ENCODE peak calls at places on chromosomes 5 and 9, in five cellular contexts. One of them, this sample, is unnamed.
A peak's percentile ranks its signal among the peaks of the same experiment; 100 is the strongest.

GRCh38 chr5:31182146-31182545 is 11.3 kb upstream of the CDH6 start:
- DNase-seq in SK-N-SH: no peak
- DNase-seq in HepG2: no peak
- DNase-seq in T47D: no peak
- DNase-seq in H1: no peak
- DNase-seq in this sample: no peak

GRCh38 chr9:120571443-120572257 is 8.3 kb downstream of the CDK5RAP2 start:
- DNase-seq in SK-N-SH: peak; percentile 36
- DNase-seq in HepG2: peak; percentile 99
- DNase-seq in T47D: peak; percentile 67
- DNase-seq in H1: no peak
- DNase-seq in this sample: no peak

GRCh38 chr9:967436-967835 is 9.0 kb upstream of the DMRT3 start:
- DNase-seq in T47D: peak; percentile 46
- DNase-seq in HepG2: no peak
- DNase-seq in H1: no peak
- DNase-seq in SK-N-SH: no peak
- DNase-seq in this sample: no peak

GRCh38 chr9:114226289-114227055 is 71.1 kb downstream of the COL27A1 start:
- DNase-seq in HepG2: no peak
- DNase-seq in H1: no peak
- DNase-seq in SK-N-SH: no peak
- DNase-seq in T47D: no peak
- DNase-seq in this sample: no peak

GRCh38 chr5:175872287-175873089 is 1.1 kb downstream of the CPLX2 start:
- DNase-seq in SK-N-SH: peak; percentile 88
- DNase-seq in T47D: no peak
- DNase-seq in HepG2: peak; percentile 50
- DNase-seq in H1: peak; percentile 69
- DNase-seq in this sample: no peak

GRCh38 chr9:129282308-129283211 is 104.5 kb upstream of the IER5L start:
- DNase-seq in H1: peak; percentile 57
- DNase-seq in SK-N-SH: no peak
- DNase-seq in HepG2: peak; percentile 41
- DNase-seq in T47D: peak; percentile 61
- DNase-seq in this sample: no peak

GRCh38 chr9:91188719-91189590 is 172.8 kb downstream of the AUH start:
- DNase-seq in SK-N-SH: no peak
- DNase-seq in T47D: no peak
- DNase-seq in HepG2: no peak
- DNase-seq in H1: peak; percentile 16
- DNase-seq in this sample: no peak

GRCh38 chr9:117094493-117094892 is 320.4 kb downstream of the ASTN2 start:
- DNase-seq in HepG2: no peak
- DNase-seq in H1: no peak
- DNase-seq in T47D: no peak
- DNase-seq in SK-N-SH: no peak
- DNase-seq in this sample: no peak

GRCh38 chr5:68862560-68862959 is 231.3 kb upstream of the SLC30A5 start:
- DNase-seq in HepG2: no peak
- DNase-seq in T47D: no peak
- DNase-seq in SK-N-SH: no peak
- DNase-seq in H1: no peak
- DNase-seq in this sample: no peak

GRCh38 chr5:177362102-177362868 is 4.6 kb downstream of the RGS14 start:
- DNase-seq in T47D: no peak
- DNase-seq in H1: no peak
- DNase-seq in HepG2: no peak
- DNase-seq in SK-N-SH: no peak
- DNase-seq in this sample: no peak

DNA sequence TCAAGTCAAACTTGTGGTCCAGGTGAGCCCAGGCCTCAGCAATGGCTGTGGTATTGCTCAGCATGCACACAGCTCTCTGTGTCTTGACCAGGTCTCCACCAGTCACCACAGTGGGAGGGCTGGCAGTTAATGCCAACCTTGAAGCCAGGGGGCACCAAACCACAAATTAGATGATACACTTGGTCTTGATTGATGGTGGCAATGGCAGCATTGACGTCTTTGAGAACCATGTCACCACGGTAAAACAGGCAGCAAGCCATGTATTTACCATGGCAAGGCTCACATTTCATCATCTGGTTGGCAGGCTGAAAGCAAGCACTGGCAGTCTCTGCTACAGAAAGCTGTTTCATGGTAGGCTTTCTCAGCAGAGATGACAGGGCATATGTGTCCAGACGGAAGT is 40.0 kb downstream of the NIM1K start:
- DNase-seq in H1: peak; percentile 52
- DNase-seq in T47D: no peak
- DNase-seq in HepG2: no peak
- DNase-seq in SK-N-SH: peak; percentile 17
- DNase-seq in this sample: peak; percentile 27
- TF ChIP-seq JUND in H1: no peak
- TF ChIP-seq JUND in T47D: no peak
- TF ChIP-seq JUND in HepG2: no peak
- TF ChIP-seq JUND in SK-N-SH: no peak
- TF ChIP-seq JUND in this sample: no peak

DNA sequence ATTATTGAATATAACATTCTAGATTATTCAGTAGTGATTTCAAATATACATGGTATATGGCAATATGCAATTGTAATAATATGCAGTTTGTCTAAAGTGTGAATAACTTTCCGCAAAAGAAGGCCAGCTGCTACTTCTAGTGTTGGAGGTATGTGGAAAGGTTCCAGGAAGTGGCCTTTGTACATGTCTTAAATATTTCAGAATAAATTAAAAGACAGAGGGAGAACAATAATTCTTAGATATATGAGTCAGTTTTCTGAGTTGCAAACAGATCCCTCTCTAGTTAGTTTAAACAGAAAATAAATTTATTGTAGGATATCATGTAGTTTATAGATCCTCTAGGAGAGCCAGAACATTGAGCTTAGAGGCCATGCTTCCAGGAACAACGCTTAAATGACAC is 210.8 kb upstream of the ELL2 start:
- DNase-seq in T47D: no peak
- DNase-seq in H1: no peak
- DNase-seq in HepG2: no peak
- DNase-seq in SK-N-SH: no peak
- DNase-seq in this sample: no peak
- TF ChIP-seq JUND in T47D: no peak
- TF ChIP-seq JUND in H1: no peak
- TF ChIP-seq JUND in HepG2: no peak
- TF ChIP-seq JUND in SK-N-SH: peak; percentile 62
- TF ChIP-seq JUND in this sample: no peak

DNA sequence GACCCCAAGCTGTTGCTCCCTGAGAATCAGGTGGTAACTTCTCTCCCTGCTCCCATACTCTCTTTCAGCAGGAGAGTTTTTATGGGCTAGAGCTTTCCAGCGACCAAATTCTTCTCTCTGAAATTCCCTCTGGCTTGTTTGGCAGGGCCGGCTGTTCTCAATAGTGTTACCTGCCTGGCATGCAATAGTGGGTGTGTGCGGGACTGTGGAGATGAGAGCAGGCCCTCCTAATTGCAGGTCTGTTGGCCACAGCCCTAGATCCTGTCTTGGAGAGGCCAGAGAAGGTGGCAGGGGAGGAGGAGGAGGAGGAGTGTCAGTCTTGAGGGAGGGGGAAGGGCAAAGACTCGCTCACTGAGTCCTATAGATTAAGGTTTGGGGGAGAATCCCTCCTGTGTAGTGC is 29.5 kb downstream of the AQP7 start:
- DNase-seq in H1: no peak
- DNase-seq in T47D: peak; percentile 4
- DNase-seq in SK-N-SH: no peak
- DNase-seq in HepG2: no peak
- DNase-seq in this sample: no peak
- TF ChIP-seq JUND in H1: no peak
- TF ChIP-seq JUND in T47D: no peak
- TF ChIP-seq JUND in SK-N-SH: no peak
- TF ChIP-seq JUND in HepG2: no peak
- TF ChIP-seq JUND in this sample: no peak

DNA sequence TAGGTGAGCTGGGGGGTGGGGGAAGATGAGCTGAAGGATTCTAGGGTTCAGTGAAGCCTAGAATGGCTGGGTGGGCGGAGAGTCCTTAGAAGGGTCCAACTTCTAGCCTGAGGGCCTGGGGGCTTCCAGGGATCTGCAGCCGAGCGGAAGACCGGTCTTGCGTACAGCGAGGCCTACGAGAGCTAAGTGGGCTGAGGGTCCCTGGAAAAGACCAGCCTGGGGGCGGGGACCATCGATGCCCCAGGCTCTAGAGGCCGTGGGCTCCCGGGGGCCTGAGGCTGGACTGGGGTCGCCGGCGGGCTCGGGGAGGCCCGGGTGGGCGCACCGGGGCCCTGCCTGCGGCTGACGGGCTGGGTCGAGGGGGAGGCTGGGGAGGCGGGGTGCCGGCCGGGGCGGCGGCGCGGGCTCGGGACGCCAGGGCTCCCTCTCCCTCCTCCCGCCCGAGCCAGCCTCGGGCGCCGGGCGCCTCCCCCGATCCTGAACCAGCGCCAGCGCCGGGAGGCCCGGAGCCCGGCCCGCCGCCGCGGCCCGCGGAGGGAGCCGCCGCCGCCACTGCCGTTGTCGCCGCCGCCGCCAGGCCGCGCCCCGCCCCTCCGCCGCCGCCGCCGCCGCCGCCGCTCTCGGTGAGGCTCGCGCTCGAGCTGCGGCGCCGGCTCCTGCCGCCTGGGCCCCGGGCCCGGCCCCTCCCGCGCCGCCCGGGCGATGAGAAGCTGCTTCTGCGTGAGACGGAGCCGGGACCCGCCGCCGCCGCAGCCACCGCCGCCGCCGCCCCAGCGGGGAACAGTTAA is at the start of gene MVB12B:
- DNase-seq in H1: no peak
- DNase-seq in HepG2: no peak
- DNase-seq in SK-N-SH: peak; percentile 89
- DNase-seq in T47D: peak; percentile 82
- DNase-seq in this sample: no peak
- TF ChIP-seq JUND in H1: no peak
- TF ChIP-seq JUND in HepG2: no peak
- TF ChIP-seq JUND in SK-N-SH: no peak
- TF ChIP-seq JUND in T47D: no peak
- TF ChIP-seq JUND in this sample: no peak

This sample was measured in HCT116.